ENCODE peak calls at places on chromosomes 2 and 18, in eight cellular contexts. C, G, J, P, I, E, B and V are unnamed samples. For H3K27me3, the result is how much of the 10 kb centered on the place peaks cover.

GRCh38 chr18:44123743-44124142 is 556.9 kb upstream of the SETBP1 start:
- DNase-seq in C (no peak), G (no peak), J (no peak), I (no peak), B (no peak), P (no peak), E (no peak), V (no peak)

GRCh38 chr2:128095201-128095600 is 4.2 kb downstream of the UGGT1 start:
- DNase-seq in C (no peak), J (no peak), P (no peak), B (no peak), E (no peak), G (no peak), I (no peak), V (no peak)

GRCh38 chr2:3827673-3828575 is 124.5 kb downstream of the DCDC2C start:
- DNase-seq in G (no peak), P (no peak), C (no peak), B (peak), J (peak), I (no peak), E (peak), V (no peak)

GRCh38 chr2:219435701-219436100 is 1.1 kb downstream of the SPEG start:
- DNase-seq in E (no peak), J (no peak), I (no peak), G (no peak), B (no peak), C (no peak), P (no peak), V (no peak)

GRCh38 chr2:86499326-86499725 is 58.2 kb downstream of the KDM3A start:
- DNase-seq in I (no peak), E (no peak), C (no peak), G (no peak), J (no peak), P (no peak), B (no peak), V (no peak)

GRCh38 chr2:184154438-184154837 is 443.9 kb upstream of the ZNF804A start:
- DNase-seq in E (no peak), C (no peak), B (no peak), P (no peak), G (no peak), I (no peak), J (no peak), V (no peak)

GRCh38 chr2:99032786-99033185 is 96.8 kb upstream of the CRACDL start:
- DNase-seq in P (no peak), J (no peak), I (peak), E (no peak), G (no peak), C (no peak), B (no peak), V (no peak)

GRCh38 chr2:119249855-119250775 is 26.5 kb downstream of the STEAP3 start:
- DNase-seq in G (no peak), E (no peak), B (no peak), C (no peak), I (no peak), P (peak), J (no peak), V (no peak)

GRCh38 chr2:152499411-152499810 is 164.4 kb downstream of the FMNL2 start:
- DNase-seq in P (no peak), B (no peak), E (peak), I (no peak), G (no peak), C (no peak), J (no peak), V (no peak)

GRCh38 chr2:217393585-217394032 is 533.7 kb upstream of the TNP1 start:
- DNase-seq in B (peak), C (peak), P (peak), G (peak), I (no peak), J (no peak), E (peak), V (peak)

GRCh38 chr2:47891369-47892337 is 14.6 kb downstream of the FBXO11 start:
- DNase-seq in C (no peak), J (no peak), G (no peak), E (no peak), P (no peak), I (no peak), B (peak), V (no peak)

GRCh38 chr2:39437522-39438296 is 624 bp upstream of the MAP4K3 start:
- DNase-seq in P (peak), C (peak), B (peak), G (peak), I (peak), E (peak), J (peak), V (peak)

GRCh38 chr2:137987011-137987410 is 22.7 kb downstream of the HNMT start:
- DNase-seq in B (no peak), P (no peak), E (no peak), J (no peak), G (no peak), C (no peak), I (no peak), V (no peak)

GRCh38 chr18:23460285-23461273 is 7.5 kb downstream of the RIOK3 start:
- DNase-seq in G (peak), E (no peak), B (no peak), P (no peak), J (no peak), C (no peak), I (no peak), V (no peak)

GRCh38 chr2:99297990-99298389 is 3.0 kb downstream of the LYG1 start:
- DNase-seq in J (no peak), C (no peak), B (peak), P (no peak), E (no peak), I (no peak), G (no peak), V (no peak)

GRCh38 chr2:159206736-159207380 is 79.6 kb downstream of the WDSUB1 start:
- DNase-seq in J (no peak), G (no peak), E (no peak), I (no peak), B (no peak), C (no peak), P (no peak), V (no peak)

GRCh38 chr2:200159829-200160781 is 146.4 kb upstream of the SPATS2L start:
- DNase-seq in C (no peak), B (peak), J (no peak), I (no peak), P (no peak), E (no peak), G (no peak), V (no peak)

GRCh38 chr18:62486290-62486964 is 36.4 kb upstream of the ZCCHC2 start:
- DNase-seq in P (no peak), C (no peak), I (peak), G (peak), J (peak), B (peak), E (no peak), V (no peak)

GRCh38 chr2:127254386-127254981 is 34.4 kb upstream of the CYP27C1 start:
- DNase-seq in J (no peak), E (no peak), B (peak), C (no peak), P (no peak), I (no peak), G (no peak), V (no peak)

GRCh38 chr2:172931256-172931894 is 144.3 kb upstream of the MAP3K20 start:
- DNase-seq in B (peak), G (no peak), E (peak), J (peak), P (no peak), C (no peak), I (no peak), V (peak)

GRCh38 chr2:98921062-98921461 is 15.0 kb downstream of the CRACDL start:
- DNase-seq in E (no peak), B (no peak), C (no peak), P (no peak), J (no peak), I (no peak), G (no peak), V (no peak)

GRCh38 chr18:63686871-63687270 is 15.9 kb upstream of the SERPINB11 start:
- DNase-seq in I (no peak), J (no peak), B (no peak), E (no peak), G (no peak), P (no peak), C (no peak), V (no peak)

GRCh38 chr2:180033993-180034894 is 27.1 kb upstream of the CWC22 start:
- DNase-seq in B (peak), G (no peak), I (no peak), E (no peak), C (no peak), J (no peak), P (no peak), V (no peak)

GRCh38 chr2:133561045-133561852 is 7.0 kb downstream of the NCKAP5 start:
- DNase-seq in J (no peak), E (peak), C (no peak), P (no peak), G (no peak), B (peak), I (peak), V (no peak)

GRCh38 chr2:8606649-8607550 is 75.0 kb upstream of the ID2 start:
- DNase-seq in E (no peak), J (no peak), P (no peak), G (no peak), I (no peak), B (no peak), C (no peak), V (no peak)

GRCh38 chr2:121017411-121017810 is 267.6 kb downstream of the TFCP2L1 start:
- DNase-seq in P (no peak), I (no peak), J (no peak), G (no peak), E (no peak), B (no peak), C (no peak), V (no peak)

GRCh38 chr2:58918138-58918537 is 677.0 kb upstream of the FANCL start:
- DNase-seq in C (no peak), G (no peak), J (no peak), I (no peak), P (no peak), E (no peak), B (peak), V (no peak)

GRCh38 chr2:182229288-182229687 is 197.5 kb downstream of the PDE1A start:
- DNase-seq in E (no peak), C (no peak), P (no peak), G (no peak), J (no peak), I (no peak), B (peak), V (no peak)

GRCh38 chr2:110657721-110658305 is 20.1 kb downstream of the BUB1 start:
- DNase-seq in I (no peak), B (no peak), E (no peak), G (peak), J (no peak), C (no peak), P (no peak), V (no peak)

GRCh38 chr2:240601061-240601830 is 14.7 kb downstream of the CAPN10 start:
- DNase-seq in E (no peak), C (no peak), G (peak), B (no peak), J (no peak), P (no peak), I (no peak), V (peak)

GRCh38 chr2:149826471-149827125 is 239.0 kb upstream of the MMADHC start:
- DNase-seq in I (no peak), E (no peak), C (no peak), B (peak), J (no peak), G (no peak), P (no peak), V (no peak)

GRCh38 chr2:21052044-21052443 is 8.2 kb upstream of the APOB start:
- DNase-seq in G (no peak), I (no peak), B (no peak), C (no peak), P (no peak), E (peak), J (no peak), V (no peak)
- TF ChIP-seq POLR2A in G (no peak), I (no peak), B (no peak), C (no peak), P (no peak), E (no peak), J (no peak), V (no peak)

GRCh38 chr2:1709335-1709605 is 35.0 kb downstream of the PXDN start:
- DNase-seq in E (no peak), C (no peak), B (no peak), J (no peak), G (no peak), P (no peak), I (no peak), V (no peak)

GRCh38 chr2:1713156-1713838 is 31.0 kb downstream of the PXDN start:
- DNase-seq in I (no peak), P (no peak), C (no peak), B (no peak), E (no peak), G (no peak), J (no peak), V (no peak)

GRCh38 chr2:1708476-1709334 is 35.6 kb downstream of the PXDN start:
- DNase-seq in I (no peak), E (no peak), B (peak), P (no peak), G (no peak), J (no peak), C (no peak), V (no peak)

GRCh38 chr2:1707771-1708351 is 36.5 kb downstream of the PXDN start:
- DNase-seq in I (no peak), G (peak), B (peak), E (peak), J (no peak), C (peak), P (peak), V (no peak)

GRCh38 chr2:1709970-1710560 is 34.2 kb downstream of the PXDN start:
- DNase-seq in C (no peak), B (no peak), I (no peak), P (no peak), E (no peak), J (no peak), G (no peak), V (no peak)
- H3K27me3 ChIP-seq in C (under half), B (under half), I (under half), P (under half), E (under half), J (under half), G (under half), V (under half)

GRCh38 chr18:55523001-55523400 is 65.0 kb downstream of the TCF4 start:
- DNase-seq in I (no peak), C (no peak), J (no peak), P (no peak), B (no peak), G (no peak), E (no peak), V (no peak)

GRCh38 chr18:55515946-55516710 is 71.9 kb downstream of the TCF4 start:
- DNase-seq in I (no peak), G (no peak), C (no peak), P (no peak), E (no peak), J (no peak), B (peak), V (no peak)

GRCh38 chr18:55517055-55517454 is 70.9 kb downstream of the TCF4 start:
- DNase-seq in E (no peak), I (no peak), C (no peak), G (no peak), J (peak), B (no peak), P (no peak), V (no peak)

GRCh38 chr18:55524353-55525123 is 63.5 kb downstream of the TCF4 start:
- DNase-seq in G (no peak), P (no peak), E (no peak), I (no peak), C (no peak), B (no peak), J (no peak), V (no peak)

GRCh38 chr18:55522011-55522410 is 66.0 kb downstream of the TCF4 start:
- DNase-seq in J (peak), C (no peak), E (peak), P (no peak), B (no peak), I (no peak), G (peak), V (no peak)
- TF ChIP-seq POLR2A in J (no peak), C (no peak), E (no peak), P (no peak), B (no peak), I (no peak), G (no peak), V (no peak)

GRCh38 chr2:45176399-45176798 is 167.1 kb upstream of the SIX2 start:
- DNase-seq in G (no peak), I (no peak), J (no peak), E (no peak), P (no peak), C (no peak), B (no peak), V (no peak)
- H3K27me3 ChIP-seq in G (under half), I (under half), J (under half), E (under half), P (under half), C (under half), B (under half), V (under half)

GRCh38 chr18:56638232-56639093 is at the start of gene TXNL1:
- DNase-seq in I (peak), B (peak), E (peak), P (peak), C (peak), G (peak), J (peak), V (peak)
- TF ChIP-seq POLR2A in I (peak), B (peak), E (peak), P (peak), C (peak), G (peak), J (peak), V (peak)